ENCODE peak calls at places on chromosomes 16 and 17, in five cellular contexts. X, H, O, N and B are unnamed samples.
A peak's percentile ranks its signal among the peaks of the same experiment; 100 is the strongest.

GRCh38 chr17:57990037-57990436 is 2.0 kb upstream of the VEZF1 start:
- DNase-seq in O (no peak), N (no peak), H (no peak), X (no peak), B (no peak)

GRCh38 chr17:3647769-3648540 is 11.4 kb downstream of the CTNS start:
- DNase-seq in O (peak; percentile 80), N (no peak), H (no peak), X (peak; percentile 64), B (peak; percentile 58)

GRCh38 chr17:29625037-29625750 is 2.5 kb upstream of the CORO6 start:
- DNase-seq in X (no peak), N (no peak), H (no peak), O (peak; percentile 73), B (peak; percentile 20)

GRCh38 chr17:45888392-45888791 is 6.0 kb upstream of the MAPT start:
- DNase-seq in O (no peak), H (no peak), N (no peak), X (no peak), B (no peak)

GRCh38 chr17:70558821-70559220 is 389.5 kb downstream of the KCNJ2 start:
- DNase-seq in H (no peak), N (no peak), X (no peak), O (no peak), B (no peak)

GRCh38 chr17:61324540-61324868 is 75.1 kb upstream of the TBX2 start:
- DNase-seq in X (no peak), O (peak; percentile 55), H (no peak), N (no peak), B (no peak)

GRCh38 chr17:6677158-6677831 is 25.7 kb downstream of the C17orf100 start:
- DNase-seq in O (no peak), X (no peak), N (no peak), H (no peak), B (no peak)

GRCh38 chr17:35537569-35538209 is at the start of gene SLFN12L:
- DNase-seq in O (no peak), X (no peak), H (no peak), N (no peak), B (no peak)

GRCh38 chr16:48164907-48165715 is 9.3 kb upstream of the ABCC12 start:
- DNase-seq in O (peak; percentile 83), X (peak; percentile 75), H (peak; percentile 20), N (peak; percentile 45), B (peak; percentile 78)

GRCh38 chr16:19008245-19008644 is 24.5 kb downstream of the TMC7 start:
- DNase-seq in H (no peak), O (no peak), N (no peak), X (no peak), B (peak; percentile 86)

GRCh38 chr16:57367111-57367752 is 5.1 kb upstream of the CX3CL1 start:
- DNase-seq in X (peak; percentile 35), H (no peak), O (no peak), N (no peak), B (no peak)

GRCh38 chr17:49157784-49158183 is 25.2 kb downstream of the B4GALNT2 start:
- DNase-seq in H (no peak), N (no peak), X (peak; percentile 45), O (peak; percentile 47), B (no peak)